ENCODE peak calls at places on chromosomes 7 and 10, in four cellular contexts. E is amniotic stem cell; J is activated CD4-positive, CD25-positive, alpha-beta regulatory T cell treated with anti-CD3 and anti-CD28 coated beads, Interleukin-2, amount 50 U/mL, for 16 hours; H is H9. A is an unnamed sample.

GRCh38 chr7:129332354-129333056 is 101.7 kb upstream of the STRIP2 start:
- DNase-seq in E (peak; percentile 57), J (no peak), H (no peak), A (no peak)

GRCh38 chr10:91558473-91558872 is 74.4 kb downstream of the PPP1R3C start:
- DNase-seq in E (no peak), J (no peak), H (no peak), A (no peak)

GRCh38 chr7:144720139-144720538 is 115.7 kb downstream of the TPK1 start:
- DNase-seq in E (no peak), J (no peak), H (peak; percentile 57), A (no peak)

GRCh38 chr7:11935905-11936304 is 103.9 kb upstream of the THSD7A start:
- DNase-seq in E (no peak), J (no peak), H (no peak), A (no peak)

GRCh38 chr7:28539289-28539981 is 127.1 kb downstream of the CREB5 start:
- DNase-seq in E (no peak), J (no peak), H (no peak), A (no peak)

GRCh38 chr7:27661776-27662489 is 750 bp downstream of the HIBADH start:
- DNase-seq in E (no peak), J (no peak), H (no peak), A (no peak)

GRCh38 chr10:114703377-114704125 is 45.5 kb upstream of the ABLIM1 start:
- DNase-seq in E (no peak), J (no peak), H (no peak), A (no peak)

GRCh38 chr10:10726101-10726500 is 291.6 kb upstream of the CELF2 start:
- DNase-seq in E (no peak), J (no peak), H (no peak), A (no peak)

GRCh38 chr10:95474228-95475002 is 86.8 kb downstream of the SORBS1 start:
- DNase-seq in E (no peak), J (no peak), H (no peak), A (no peak)

GRCh38 chr10:30819306-30820190 is 190.0 kb upstream of the LYZL2 start:
- DNase-seq in E (no peak), J (no peak), H (no peak), A (no peak)

GRCh38 chr10:28676297-28676967 is 889 bp upstream of the BAMBI start:
- DNase-seq in E (no peak), J (no peak), H (peak; percentile 70), A (no peak)

GRCh38 chr7:148347981-148348380 is 242.6 kb upstream of the C7orf33 start:
- DNase-seq in E (no peak), J (no peak), H (no peak), A (no peak)

GRCh38 chr10:121362026-121362425 is 236.2 kb downstream of the FGFR2 start:
- DNase-seq in E (no peak), J (no peak), H (no peak), A (no peak)

GRCh38 chr10:4981722-4982471 is 18.7 kb downstream of the AKR1C1 start:
- DNase-seq in E (no peak), J (no peak), H (peak; percentile 68), A (no peak)

GRCh38 chr10:62759599-62760175 is 44.8 kb upstream of the ADO start:
- DNase-seq in E (no peak), J (no peak), H (peak; percentile 31), A (no peak)

GRCh38 chr7:102093599-102094001 is 193.1 kb upstream of the SH2B2 start:
- DNase-seq in E (no peak), J (no peak), H (no peak), A (no peak)

GRCh38 chr7:18706648-18707047 is 211.1 kb downstream of the HDAC9 start:
- DNase-seq in E (no peak), J (no peak), H (no peak), A (no peak)

GRCh38 chr10:95388539-95388938 is 97.7 kb upstream of the PDLIM1 start:
- DNase-seq in E (no peak), J (no peak), H (no peak), A (peak; percentile 21)

GRCh38 chr7:131424219-131424822 is 96.6 kb downstream of the MKLN1 start:
- DNase-seq in E (no peak), J (no peak), H (no peak), A (no peak)

GRCh38 chr7:134693256-134693655 is 46.6 kb downstream of the BPGM start:
- DNase-seq in E (peak; percentile 86), J (no peak), H (no peak), A (no peak)

GRCh38 chr10:103504181-103504783 is 10.8 kb downstream of the NEURL1 start:
- DNase-seq in E (peak; percentile 24), J (no peak), H (no peak), A (no peak)

GRCh38 chr10:5910323-5911100 is 20.5 kb downstream of the FBH1 start:
- DNase-seq in E (no peak), J (no peak), H (no peak), A (peak; percentile 28)

GRCh38 chr10:21724695-21725371 is 190.8 kb downstream of the MLLT10 start:
- DNase-seq in E (peak; percentile 99), J (no peak), H (no peak), A (peak; percentile 96)

GRCh38 chr7:140677496-140677895 is 4.8 kb downstream of the ADCK2 start:
- DNase-seq in E (no peak), J (no peak), H (no peak), A (no peak)

GRCh38 chr7:144378651-144379050 is 23.4 kb downstream of the ARHGEF5 start:
- DNase-seq in E (no peak), J (no peak), H (no peak), A (no peak)

GRCh38 chr10:133163889-133164815 is 4.1 kb downstream of the KNDC1 start:
- DNase-seq in E (no peak), J (no peak), H (peak; percentile 89), A (no peak)

A was measured in NCI-H446 treated with DMSO at 0.1 percent for 48 hours.